ENCODE peak calls at places on chromosomes 11 and 22, in nine cellular contexts. One of them, this sample, is unnamed.

GRCh38 chr11:81989093-81989492 is 744.6 kb downstream of the FAM181B start:
- DNase-seq in HFF-Myc: no peak
- DNase-seq in AG09309: no peak
- DNase-seq in psoas muscle: no peak
- DNase-seq in MM.1S: no peak
- DNase-seq in choroid plexus epithelial cell: peak; percentile 67
- DNase-seq in heart right ventricle: no peak
- DNase-seq in keratinocyte: no peak
- DNase-seq in colonic mucosa: no peak
- DNase-seq in this sample: no peak

GRCh38 chr22:28250036-28250695 is 331.1 kb upstream of the PITPNB start:
- DNase-seq in HFF-Myc: no peak
- DNase-seq in AG09309: no peak
- DNase-seq in psoas muscle: no peak
- DNase-seq in MM.1S: no peak
- DNase-seq in choroid plexus epithelial cell: no peak
- DNase-seq in heart right ventricle: no peak
- DNase-seq in keratinocyte: no peak
- DNase-seq in colonic mucosa: no peak
- DNase-seq in this sample: no peak

GRCh38 chr22:34814260-34814659 is 251.7 kb upstream of the ISX start:
- DNase-seq in HFF-Myc: no peak
- DNase-seq in AG09309: no peak
- DNase-seq in psoas muscle: no peak
- DNase-seq in MM.1S: no peak
- DNase-seq in choroid plexus epithelial cell: no peak
- DNase-seq in heart right ventricle: no peak
- DNase-seq in keratinocyte: no peak
- DNase-seq in colonic mucosa: no peak
- DNase-seq in this sample: no peak

GRCh38 chr11:82250047-82250446 is 483.6 kb downstream of the FAM181B start:
- DNase-seq in HFF-Myc: no peak
- DNase-seq in AG09309: no peak
- DNase-seq in psoas muscle: no peak
- DNase-seq in MM.1S: no peak
- DNase-seq in choroid plexus epithelial cell: no peak
- DNase-seq in heart right ventricle: no peak
- DNase-seq in keratinocyte: no peak
- DNase-seq in colonic mucosa: no peak
- DNase-seq in this sample: no peak

GRCh38 chr11:76626921-76627391 is 43.6 kb downstream of the LRRC32 start:
- DNase-seq in HFF-Myc: no peak
- DNase-seq in AG09309: peak; percentile 61
- DNase-seq in psoas muscle: no peak
- DNase-seq in MM.1S: peak; percentile 95
- DNase-seq in choroid plexus epithelial cell: peak; percentile 38
- DNase-seq in heart right ventricle: no peak
- DNase-seq in keratinocyte: no peak
- DNase-seq in colonic mucosa: no peak
- DNase-seq in this sample: peak; percentile 63

GRCh38 chr22:27051407-27051806 is 394.0 kb downstream of the MIAT start:
- DNase-seq in HFF-Myc: no peak
- DNase-seq in AG09309: no peak
- DNase-seq in psoas muscle: no peak
- DNase-seq in MM.1S: no peak
- DNase-seq in choroid plexus epithelial cell: no peak
- DNase-seq in heart right ventricle: no peak
- DNase-seq in keratinocyte: no peak
- DNase-seq in colonic mucosa: no peak
- DNase-seq in this sample: no peak

GRCh38 chr11:86678296-86678695 is 5.9 kb upstream of the ME3 start:
- DNase-seq in HFF-Myc: no peak
- DNase-seq in AG09309: no peak
- DNase-seq in psoas muscle: no peak
- DNase-seq in MM.1S: no peak
- DNase-seq in choroid plexus epithelial cell: no peak
- DNase-seq in heart right ventricle: no peak
- DNase-seq in keratinocyte: no peak
- DNase-seq in colonic mucosa: no peak
- DNase-seq in this sample: no peak

GRCh38 chr11:115656684-115657083 is 152.5 kb upstream of the CADM1 start:
- DNase-seq in HFF-Myc: no peak
- DNase-seq in AG09309: no peak
- DNase-seq in psoas muscle: no peak
- DNase-seq in MM.1S: no peak
- DNase-seq in choroid plexus epithelial cell: no peak
- DNase-seq in heart right ventricle: no peak
- DNase-seq in keratinocyte: no peak
- DNase-seq in colonic mucosa: peak; percentile 72
- DNase-seq in this sample: no peak

GRCh38 chr11:63916837-63917684 is at the start of gene RCOR2:
- DNase-seq in HFF-Myc: no peak
- DNase-seq in AG09309: no peak
- DNase-seq in psoas muscle: peak; percentile 80
- DNase-seq in MM.1S: peak; percentile 74
- DNase-seq in choroid plexus epithelial cell: peak; percentile 81
- DNase-seq in heart right ventricle: peak; percentile 83
- DNase-seq in keratinocyte: no peak
- DNase-seq in colonic mucosa: peak; percentile 80
- DNase-seq in this sample: peak; percentile 95

GRCh38 chr11:94664336-94664735 is 97.2 kb downstream of the PIWIL4 start:
- DNase-seq in HFF-Myc: no peak
- DNase-seq in AG09309: no peak
- DNase-seq in psoas muscle: no peak
- DNase-seq in MM.1S: no peak
- DNase-seq in choroid plexus epithelial cell: no peak
- DNase-seq in heart right ventricle: no peak
- DNase-seq in keratinocyte: no peak
- DNase-seq in colonic mucosa: no peak
- DNase-seq in this sample: no peak

GRCh38 chr11:113319085-113319484 is 4.7 kb downstream of the TTC12 start:
- DNase-seq in HFF-Myc: no peak
- DNase-seq in AG09309: no peak
- DNase-seq in psoas muscle: no peak
- DNase-seq in MM.1S: no peak
- DNase-seq in choroid plexus epithelial cell: no peak
- DNase-seq in heart right ventricle: no peak
- DNase-seq in keratinocyte: no peak
- DNase-seq in colonic mucosa: no peak
- DNase-seq in this sample: no peak

GRCh38 chr11:119415517-119415916 is 7.5 kb downstream of the THY1 start:
- DNase-seq in HFF-Myc: no peak
- DNase-seq in AG09309: no peak
- DNase-seq in psoas muscle: no peak
- DNase-seq in MM.1S: no peak
- DNase-seq in choroid plexus epithelial cell: no peak
- DNase-seq in heart right ventricle: no peak
- DNase-seq in keratinocyte: no peak
- DNase-seq in colonic mucosa: no peak
- DNase-seq in this sample: no peak

GRCh38 chr22:41003976-41004375 is 52.8 kb downstream of the RBX1 start:
- DNase-seq in HFF-Myc: no peak
- DNase-seq in AG09309: no peak
- DNase-seq in psoas muscle: no peak
- DNase-seq in MM.1S: no peak
- DNase-seq in choroid plexus epithelial cell: no peak
- DNase-seq in heart right ventricle: no peak
- DNase-seq in keratinocyte: no peak
- DNase-seq in colonic mucosa: no peak
- DNase-seq in this sample: no peak

GRCh38 chr11:44574620-44575287 is 9.3 kb downstream of the CD82 start:
- DNase-seq in HFF-Myc: no peak
- DNase-seq in AG09309: peak; percentile 93
- DNase-seq in psoas muscle: no peak
- DNase-seq in MM.1S: peak; percentile 38
- DNase-seq in choroid plexus epithelial cell: peak; percentile 94
- DNase-seq in heart right ventricle: no peak
- DNase-seq in keratinocyte: no peak
- DNase-seq in colonic mucosa: no peak
- DNase-seq in this sample: peak; percentile 92

GRCh38 chr11:130609121-130610035 is 160.9 kb downstream of the ADAMTS15 start:
- DNase-seq in HFF-Myc: no peak
- DNase-seq in AG09309: no peak
- DNase-seq in psoas muscle: peak; percentile 85
- DNase-seq in MM.1S: no peak
- DNase-seq in choroid plexus epithelial cell: peak; percentile 79
- DNase-seq in heart right ventricle: peak; percentile 84
- DNase-seq in keratinocyte: no peak
- DNase-seq in colonic mucosa: peak; percentile 71
- DNase-seq in this sample: no peak

GRCh38 chr11:8006349-8006977 is 19.3 kb downstream of the EIF3F start:
- DNase-seq in HFF-Myc: no peak
- DNase-seq in AG09309: peak; percentile 33
- DNase-seq in psoas muscle: peak; percentile 15
- DNase-seq in MM.1S: peak; percentile 62
- DNase-seq in choroid plexus epithelial cell: peak; percentile 84
- DNase-seq in heart right ventricle: peak; percentile 71
- DNase-seq in keratinocyte: no peak
- DNase-seq in colonic mucosa: peak; percentile 65
- DNase-seq in this sample: peak; percentile 85

GRCh38 chr22:17269224-17269606 is 50.0 kb upstream of the ADA2 start:
- DNase-seq in HFF-Myc: no peak
- DNase-seq in AG09309: no peak
- DNase-seq in psoas muscle: no peak
- DNase-seq in MM.1S: no peak
- DNase-seq in choroid plexus epithelial cell: no peak
- DNase-seq in heart right ventricle: no peak
- DNase-seq in keratinocyte: no peak
- DNase-seq in colonic mucosa: no peak
- DNase-seq in this sample: no peak

GRCh38 chr11:44305643-44306468 is 4.1 kb downstream of the ALX4 start:
- DNase-seq in HFF-Myc: no peak
- DNase-seq in AG09309: no peak
- DNase-seq in psoas muscle: no peak
- DNase-seq in MM.1S: peak; percentile 69
- DNase-seq in choroid plexus epithelial cell: peak; percentile 32
- DNase-seq in heart right ventricle: no peak
- DNase-seq in keratinocyte: no peak
- DNase-seq in colonic mucosa: peak; percentile 27
- DNase-seq in this sample: no peak

DNA sequence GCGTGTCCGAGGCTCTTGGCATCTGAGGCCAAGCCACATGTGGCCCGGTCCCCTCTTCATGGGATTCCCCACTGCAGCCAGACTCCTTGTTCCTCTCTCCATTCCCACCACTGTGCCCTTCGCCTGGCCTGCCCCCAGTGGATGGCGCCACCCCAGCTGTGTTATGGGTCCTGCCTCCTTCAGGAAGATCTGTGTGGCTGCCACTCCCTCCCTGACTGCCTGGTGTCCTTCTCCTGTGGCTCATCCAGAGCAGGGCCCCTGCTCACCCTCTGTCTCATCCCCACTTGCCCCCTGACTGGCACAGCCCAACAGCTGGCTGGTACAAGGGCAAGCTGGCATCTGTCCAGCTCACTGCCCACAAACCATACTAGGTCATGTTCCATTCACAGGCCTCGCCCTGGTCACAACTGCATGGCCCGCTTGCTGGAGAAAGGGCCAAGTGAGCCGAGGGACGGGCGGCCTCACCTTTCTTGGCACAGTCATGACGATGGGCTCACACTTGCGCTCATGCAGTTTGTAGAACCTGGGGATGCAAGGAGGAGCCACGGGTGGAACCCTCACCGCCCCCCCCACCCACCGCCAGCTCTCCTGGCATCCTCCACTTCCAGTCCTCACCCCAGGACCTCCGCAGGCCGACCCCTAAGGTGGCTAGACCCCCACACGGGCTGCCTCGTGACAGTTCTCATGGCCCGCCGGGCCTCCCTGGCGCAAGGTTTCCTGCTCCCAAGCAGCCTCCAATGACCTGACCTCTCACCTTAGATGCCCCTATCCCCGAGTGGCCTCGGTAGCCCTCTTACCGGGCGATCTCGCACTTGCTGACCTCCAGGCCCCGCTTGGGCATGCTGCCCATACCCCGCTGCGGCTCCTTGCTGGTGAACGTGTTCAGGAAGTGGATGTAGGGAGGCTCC is 2.1 kb upstream of the PTPRCAP start:
- DNase-seq in HFF-Myc: no peak
- DNase-seq in AG09309: no peak
- DNase-seq in psoas muscle: no peak
- DNase-seq in MM.1S: no peak
- DNase-seq in choroid plexus epithelial cell: no peak
- DNase-seq in heart right ventricle: no peak
- DNase-seq in keratinocyte: no peak
- DNase-seq in colonic mucosa: peak; percentile 61
- DNase-seq in this sample: no peak
- TF ChIP-seq CTCF in HFF-Myc: peak; percentile 5
- TF ChIP-seq CTCF in AG09309: peak; percentile 33
- TF ChIP-seq CTCF in psoas muscle: no peak
- TF ChIP-seq CTCF in MM.1S: peak; percentile 19
- TF ChIP-seq CTCF in choroid plexus epithelial cell: peak; percentile 22
- TF ChIP-seq CTCF in heart right ventricle: peak; percentile 22
- TF ChIP-seq CTCF in keratinocyte: peak; percentile 40
- TF ChIP-seq CTCF in colonic mucosa: no peak
- TF ChIP-seq CTCF in this sample: no peak

GRCh38 chr11:66334605-66335442 is 1.4 kb downstream of the RIN1 start:
- DNase-seq in HFF-Myc: no peak
- DNase-seq in AG09309: no peak
- DNase-seq in psoas muscle: no peak
- DNase-seq in MM.1S: no peak
- DNase-seq in choroid plexus epithelial cell: peak; percentile 52
- DNase-seq in heart right ventricle: no peak
- DNase-seq in keratinocyte: no peak
- DNase-seq in colonic mucosa: no peak
- DNase-seq in this sample: no peak
- H3K4me3 ChIP-seq in HFF-Myc: peak overlapping the region; percentile 89
- H3K4me3 ChIP-seq in AG09309: peak overlapping the region; percentile 67
- H3K4me3 ChIP-seq in psoas muscle: peak overlapping the region; percentile 78
- H3K4me3 ChIP-seq in MM.1S: no peak overlapping the region
- H3K4me3 ChIP-seq in choroid plexus epithelial cell: peak overlapping the region; percentile 65
- H3K4me3 ChIP-seq in heart right ventricle: peak overlapping the region; percentile 71
- H3K4me3 ChIP-seq in keratinocyte: peak overlapping the region; percentile 78
- H3K4me3 ChIP-seq in colonic mucosa: no peak overlapping the region
- H3K4me3 ChIP-seq in this sample: no peak overlapping the region

DNA sequence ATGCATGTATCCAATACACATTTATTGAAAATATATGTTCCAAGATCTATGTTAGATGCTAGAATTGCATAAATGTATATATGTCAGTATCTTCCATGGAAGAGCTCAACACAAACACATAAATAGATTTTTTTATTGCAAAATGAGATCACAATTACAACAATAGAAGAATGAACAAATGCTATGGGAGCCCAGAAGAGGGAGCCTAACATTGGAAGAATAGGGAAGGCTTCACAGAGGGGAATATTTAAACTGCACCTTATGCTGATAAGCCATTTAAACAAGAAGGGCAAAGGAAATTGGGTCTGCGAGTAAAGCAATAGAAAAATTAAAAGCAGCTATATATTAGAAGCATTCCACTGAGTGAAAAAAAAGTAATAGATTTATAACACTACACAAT is 96.1 kb upstream of the LRRC55 start:
- DNase-seq in HFF-Myc: no peak
- DNase-seq in AG09309: no peak
- DNase-seq in psoas muscle: no peak
- DNase-seq in MM.1S: no peak
- DNase-seq in choroid plexus epithelial cell: no peak
- DNase-seq in heart right ventricle: no peak
- DNase-seq in keratinocyte: no peak
- DNase-seq in colonic mucosa: no peak
- DNase-seq in this sample: peak; percentile 5
- TF ChIP-seq CTCF in HFF-Myc: no peak
- TF ChIP-seq CTCF in AG09309: peak; percentile 29
- TF ChIP-seq CTCF in psoas muscle: no peak
- TF ChIP-seq CTCF in MM.1S: no peak
- TF ChIP-seq CTCF in choroid plexus epithelial cell: peak; percentile 23
- TF ChIP-seq CTCF in heart right ventricle: peak; percentile 20
- TF ChIP-seq CTCF in keratinocyte: no peak
- TF ChIP-seq CTCF in colonic mucosa: no peak
- TF ChIP-seq CTCF in this sample: peak; percentile 21

GRCh38 chr11:1917523-1918435 is 1.7 kb upstream of the TNNT3 start:
- DNase-seq in HFF-Myc: no peak
- DNase-seq in AG09309: no peak
- DNase-seq in psoas muscle: peak; percentile 59
- DNase-seq in MM.1S: no peak
- DNase-seq in choroid plexus epithelial cell: no peak
- DNase-seq in heart right ventricle: no peak
- DNase-seq in keratinocyte: no peak
- DNase-seq in colonic mucosa: no peak
- DNase-seq in this sample: no peak
- H3K4me3 ChIP-seq in HFF-Myc: no peak overlapping the region
- H3K4me3 ChIP-seq in AG09309: no peak overlapping the region
- H3K4me3 ChIP-seq in psoas muscle: peak overlapping the region; percentile 53
- H3K4me3 ChIP-seq in MM.1S: no peak overlapping the region
- H3K4me3 ChIP-seq in choroid plexus epithelial cell: no peak overlapping the region
- H3K4me3 ChIP-seq in heart right ventricle: peak overlapping the region; percentile 3
- H3K4me3 ChIP-seq in keratinocyte: no peak overlapping the region
- H3K4me3 ChIP-seq in colonic mucosa: no peak overlapping the region
- H3K4me3 ChIP-seq in this sample: no peak overlapping the region

This sample was measured in cardiac muscle cell.